ENCODE peak calls at places on chromosomes 5 and 9, in ten cellular contexts. D is tibial artery, B is Karpas-422, E is mesenchymal stem cell, U is HCT116, J is ascending aorta, F is coronary artery, L is neural progenitor cell, H is heart right ventricle, T is AG04450. V is an unnamed sample.
A peak's percentile ranks its signal among the peaks of the same experiment; 100 is the strongest.

GRCh38 chr9:137457406-137458193 is 1.5 kb downstream of the NSMF start:
- DNase-seq in F (no peak), J (peak; percentile 90), E (no peak), B (no peak), L (no peak), H (no peak), T (no peak), D (peak; percentile 73), U (no peak), V (no peak)

GRCh38 chr5:10593531-10594181 is 29.8 kb downstream of the ANKRD33B start:
- DNase-seq in J (no peak), E (no peak), B (no peak), D (peak; percentile 23), F (no peak), L (no peak), U (no peak), H (no peak), T (no peak), V (no peak)

GRCh38 chr5:27402828-27403227 is 364.4 kb upstream of the CDH9 start:
- DNase-seq in J (no peak), B (no peak), U (no peak), H (no peak), D (no peak), F (no peak), T (no peak), L (no peak), E (no peak), V (no peak)

GRCh38 chr5:52787600-52788504 is at the start of the genes ITGA1 and PELO:
- DNase-seq in U (peak; percentile 59), J (peak; percentile 93), E (peak; percentile 94), D (peak; percentile 92), T (peak; percentile 59), F (peak; percentile 95), L (peak; percentile 82), H (peak; percentile 77), B (no peak), V (no peak)

GRCh38 chr5:111691914-111692313 is 65.1 kb downstream of the NREP start:
- DNase-seq in J (no peak), E (no peak), D (no peak), H (no peak), T (no peak), B (no peak), U (no peak), F (no peak), L (no peak), V (no peak)

GRCh38 chr5:125274211-125274610 is 527.8 kb upstream of the ZNF608 start:
- DNase-seq in B (no peak), E (peak; percentile 22), J (no peak), F (no peak), L (no peak), H (no peak), U (no peak), T (no peak), D (no peak), V (no peak)

GRCh38 chr5:126628102-126628501 is 27.4 kb downstream of the PHAX start:
- DNase-seq in H (no peak), U (no peak), J (no peak), T (no peak), D (no peak), E (no peak), B (no peak), L (no peak), F (no peak), V (no peak)

GRCh38 chr9:121294866-121295661 is 27.1 kb downstream of the GSN start:
- DNase-seq in J (peak; percentile 79), U (no peak), E (no peak), D (peak; percentile 92), L (no peak), B (no peak), T (no peak), H (peak; percentile 74), F (peak; percentile 84), V (no peak)

GRCh38 chr5:32642276-32643002 is 57.1 kb downstream of the SUB1 start:
- DNase-seq in T (no peak), H (no peak), L (no peak), U (no peak), D (no peak), E (peak; percentile 6), F (no peak), J (no peak), B (no peak), V (no peak)

DNA sequence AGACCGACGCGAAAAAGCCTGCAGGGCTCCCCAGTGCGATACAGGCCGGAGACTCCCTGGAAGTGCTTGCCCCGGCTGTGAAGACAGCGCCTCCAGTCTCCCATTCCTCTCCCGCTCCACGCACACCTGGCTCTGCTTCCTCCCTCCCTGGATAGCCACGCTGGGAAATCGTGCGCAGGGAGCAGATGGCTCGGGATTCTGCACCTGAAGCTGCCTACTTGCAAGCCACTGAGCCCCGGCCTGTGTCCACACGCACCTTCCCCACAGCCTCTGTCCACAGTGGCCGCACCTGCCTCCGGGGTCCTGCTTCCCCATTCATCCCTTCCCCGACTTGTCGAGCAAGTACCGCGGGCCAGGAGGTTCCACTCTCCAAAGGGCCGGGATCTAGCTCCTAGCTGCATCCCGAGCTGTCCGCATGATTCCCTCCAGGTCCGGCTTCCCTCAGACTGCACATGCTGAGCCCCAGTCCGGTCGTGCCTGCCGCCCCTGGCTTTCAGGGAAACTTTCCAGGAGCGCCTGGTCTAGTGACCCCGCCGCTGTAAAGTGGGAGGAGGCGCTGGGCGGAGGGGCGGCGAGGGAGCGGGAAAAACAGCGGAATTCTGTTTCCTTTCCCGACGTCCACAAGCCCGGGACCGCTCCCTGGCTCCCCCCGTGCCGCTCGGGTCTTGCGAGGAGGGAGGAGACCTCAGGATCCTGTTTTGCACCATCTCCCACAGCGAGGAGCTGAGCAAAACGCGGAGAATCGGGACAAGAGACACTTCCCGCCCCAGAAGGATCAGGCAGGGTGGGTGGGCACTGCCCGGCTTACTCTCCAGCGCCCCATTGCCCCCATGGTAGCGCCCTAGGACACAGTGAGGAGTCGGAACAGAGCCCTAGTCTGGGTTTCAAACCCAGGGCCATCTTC is 2.0 kb downstream of the SEMA6A start:
- DNase-seq in D (peak; percentile 65), J (no peak), T (no peak), B (no peak), H (peak; percentile 49), U (no peak), F (no peak), L (peak; percentile 81), E (peak; percentile 48), V (no peak)
- H3K27ac ChIP-seq in D (no peak overlapping the region), J (peak overlapping the region; percentile 34), T (no peak overlapping the region), B (no peak overlapping the region), H (peak overlapping the region; percentile 79), U (no peak overlapping the region), F (no peak overlapping the region), L (peak overlapping the region; percentile 49), E (no peak overlapping the region), V (peak overlapping the region; percentile 84)

GRCh38 chr9:133532937-133533668 is 1.4 kb upstream of the ADAMTSL2 start:
- DNase-seq in U (peak; percentile 73), D (no peak), T (no peak), F (no peak), J (peak; percentile 78), H (peak; percentile 83), L (peak; percentile 88), E (peak; percentile 66), B (peak; percentile 92), V (peak; percentile 50)

GRCh38 chr9:133529457-133529856 is 4.7 kb upstream of the MYMK start:
- DNase-seq in U (no peak), F (no peak), H (no peak), B (no peak), J (no peak), T (no peak), E (no peak), L (no peak), D (no peak), V (no peak)

GRCh38 chr9:133529874-133530273 is 4.6 kb upstream of the ADAMTSL2 start:
- DNase-seq in F (no peak), L (no peak), D (no peak), U (no peak), J (no peak), H (no peak), T (no peak), E (no peak), B (no peak), V (no peak)

GRCh38 chr9:133528887-133529262 is 4.1 kb upstream of the MYMK start:
- DNase-seq in J (no peak), B (no peak), D (no peak), L (no peak), E (no peak), H (no peak), T (no peak), U (no peak), F (no peak), V (no peak)

DNA sequence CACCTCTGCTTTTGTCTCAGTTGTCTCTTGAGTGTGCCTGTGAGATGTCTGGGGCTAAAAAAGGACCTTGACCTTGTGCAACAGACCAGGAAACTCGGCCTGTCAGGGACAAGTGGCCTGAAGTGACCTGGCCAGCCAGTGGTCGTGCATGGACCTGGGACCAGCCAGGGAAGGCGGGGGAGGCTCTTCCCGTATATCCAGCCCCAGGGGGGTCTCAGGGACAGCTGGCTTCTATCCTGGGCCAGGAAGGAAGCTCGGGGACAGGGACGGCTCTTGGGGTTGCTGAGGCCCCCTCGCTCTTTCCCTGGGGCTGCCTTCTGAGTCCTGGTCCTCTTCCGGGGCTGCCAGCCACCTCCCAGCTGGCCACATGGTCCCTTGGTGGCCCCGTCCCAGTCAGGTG is 3.2 kb upstream of the ADAMTSL2 start:
- DNase-seq in L (no peak), J (no peak), B (no peak), H (no peak), T (no peak), F (no peak), D (no peak), U (no peak), E (no peak), V (no peak)
- H3K27ac ChIP-seq in L (no peak overlapping the region), J (no peak overlapping the region), B (no peak overlapping the region), H (no peak overlapping the region), T (no peak overlapping the region), F (no peak overlapping the region), D (no peak overlapping the region), U (no peak overlapping the region), E (no peak overlapping the region), V (no peak overlapping the region)

GRCh38 chr5:147415663-147416062 is 94.2 kb downstream of the DPYSL3 start:
- DNase-seq in L (no peak), J (no peak), E (no peak), D (no peak), T (no peak), U (no peak), H (no peak), F (no peak), B (no peak), V (no peak)
- H3K27ac ChIP-seq in L (no peak overlapping the region), J (peak overlapping the region; percentile 98), E (no peak overlapping the region), D (peak overlapping the region; percentile 96), T (no peak overlapping the region), U (no peak overlapping the region), H (no peak overlapping the region), F (peak overlapping the region; percentile 75), B (no peak overlapping the region), V (no peak overlapping the region)

GRCh38 chr5:169724303-169724702 is 87.2 kb downstream of the DOCK2 start:
- DNase-seq in B (no peak), F (no peak), E (no peak), H (no peak), T (no peak), L (no peak), U (no peak), J (no peak), D (no peak), V (no peak)

GRCh38 chr5:169723103-169723831 is 86.2 kb downstream of the DOCK2 start:
- DNase-seq in F (no peak), U (no peak), T (no peak), B (no peak), D (no peak), E (no peak), H (no peak), L (no peak), J (no peak), V (no peak)

GRCh38 chr5:169731221-169731620 is 94.1 kb downstream of the DOCK2 start:
- DNase-seq in U (no peak), B (no peak), H (no peak), J (no peak), L (no peak), F (no peak), D (no peak), E (no peak), T (no peak), V (no peak)

GRCh38 chr5:169728418-169728817 is 91.3 kb downstream of the DOCK2 start:
- DNase-seq in D (no peak), F (no peak), U (no peak), J (no peak), B (no peak), L (no peak), T (no peak), H (no peak), E (no peak), V (no peak)
- H3K27ac ChIP-seq in D (no peak overlapping the region), F (no peak overlapping the region), U (no peak overlapping the region), J (no peak overlapping the region), B (no peak overlapping the region), L (no peak overlapping the region), T (no peak overlapping the region), H (no peak overlapping the region), E (no peak overlapping the region), V (no peak overlapping the region)